ENCODE peak calls at places on chromosomes 12 and 14, in seven cellular contexts. R is ovary; H is stimulated activated CD8-positive, alpha-beta memory T cell treated with anti-CD3 and anti-CD28 coated beads, Interleukin-7, amount 100 ng/mL, for 1 hour; O is astrocyte of the hippocampus; L is HuH-7; T is A172; S is activated T-helper 9 cell treated with anti-CD3 and anti-CD28 coated beads, Interleukin-2, amount 50 U/mL, for 16 hours. G is an unnamed sample.

GRCh38 chr14:39109893-39110715 is 4.0 kb upstream of the GEMIN2 start:
- DNase-seq in R (no peak), H (no peak), O (no peak), L (no peak), T (no peak), S (no peak), G (no peak)

GRCh38 chr12:46530373-46531056 is 157.9 kb upstream of the SLC38A2 start:
- DNase-seq in R (peak; percentile 25), H (no peak), O (no peak), L (no peak), T (no peak), S (no peak), G (no peak)

GRCh38 chr12:4526923-4527546 is 11.7 kb upstream of the RAD51AP1 start:
- DNase-seq in R (no peak), H (no peak), O (peak; percentile 14), L (no peak), T (no peak), S (no peak), G (peak; percentile 56)

GRCh38 chr14:71648725-71649124 is 283.5 kb upstream of the RGS6 start:
- DNase-seq in R (no peak), H (no peak), O (no peak), L (no peak), T (no peak), S (no peak), G (no peak)

GRCh38 chr12:111010061-111010460 is 89.7 kb upstream of the MYL2 start:
- DNase-seq in R (no peak), H (no peak), O (no peak), L (no peak), T (no peak), S (no peak), G (no peak)

GRCh38 chr14:105485720-105486332 is 860 bp upstream of the CRIP1 start:
- DNase-seq in R (no peak), H (no peak), O (peak; percentile 65), L (peak; percentile 88), T (no peak), S (no peak), G (peak; percentile 74)

GRCh38 chr12:68538722-68539614 is 71.7 kb upstream of the RAP1B start:
- DNase-seq in R (peak; percentile 25), H (peak; percentile 34), O (peak; percentile 87), L (no peak), T (peak; percentile 76), S (peak; percentile 3), G (peak; percentile 53)

GRCh38 chr12:28351414-28351813 is 161.2 kb downstream of the CCDC91 start:
- DNase-seq in R (no peak), H (no peak), O (no peak), L (no peak), T (no peak), S (no peak), G (no peak)

GRCh38 chr12:79737875-79738718 is 47.3 kb upstream of the PAWR start:
- DNase-seq in R (peak; percentile 16), H (no peak), O (peak; percentile 73), L (peak; percentile 28), T (peak; percentile 52), S (no peak), G (peak; percentile 73)

GRCh38 chr12:30613119-30613830 is 82.4 kb downstream of the IPO8 start:
- DNase-seq in R (no peak), H (no peak), O (peak; percentile 48), L (no peak), T (peak; percentile 35), S (no peak), G (no peak)

GRCh38 chr12:57797938-57798337 is 15.4 kb downstream of the TSFM start:
- DNase-seq in R (no peak), H (no peak), O (no peak), L (no peak), T (no peak), S (no peak), G (no peak)